ENCODE peak calls at places on chromosomes 1 and 21, in nine cellular contexts. A is pancreas; P is uterus; U is naive thymus-derived CD4-positive, alpha-beta T cell; H is right lobe of liver; J is ovary; I is A673; W is colonic mucosa; L is prostate gland. T is an unnamed sample. For H3K9me3, the result is how much of the 10 kb centered on the place peaks cover.

GRCh38 chr1:208531003-208531750 is 287.0 kb upstream of the PLXNA2 start:
- DNase-seq in A (no peak), P (no peak), U (no peak), H (no peak), J (no peak), I (no peak), W (no peak), L (no peak), T (no peak)

GRCh38 chr1:245060684-245061374 is 94.0 kb upstream of the KIF26B start:
- DNase-seq in A (peak), P (no peak), U (no peak), H (peak), J (no peak), I (no peak), W (peak), L (no peak), T (no peak)

GRCh38 chr21:29334717-29335428 is 36.2 kb downstream of the BACH1 start:
- DNase-seq in A (no peak), P (no peak), U (no peak), H (no peak), J (no peak), I (no peak), W (no peak), L (no peak), T (no peak)

GRCh38 chr1:220681220-220681847 is 8.8 kb upstream of the C1orf115 start:
- DNase-seq in A (no peak), P (no peak), U (no peak), H (no peak), J (no peak), I (no peak), W (no peak), L (no peak), T (no peak)

GRCh38 chr1:942411-942821 is 16.6 kb downstream of the NOC2L start:
- DNase-seq in A (no peak), P (no peak), U (no peak), H (no peak), J (peak), I (peak), W (no peak), L (no peak), T (no peak)

GRCh38 chr21:42432695-42433094 is 29.0 kb downstream of the UBASH3A start:
- DNase-seq in A (no peak), P (no peak), U (no peak), H (no peak), J (no peak), I (no peak), W (no peak), L (no peak), T (no peak)

GRCh38 chr1:193105821-193106177 is 585 bp upstream of the GLRX2 start:
- DNase-seq in A (no peak), P (no peak), U (no peak), H (no peak), J (no peak), I (no peak), W (no peak), L (no peak), T (no peak)

GRCh38 chr1:75625795-75626194 is 14.9 kb upstream of the SLC44A5 start:
- DNase-seq in A (no peak), P (no peak), U (no peak), H (no peak), J (no peak), I (peak), W (no peak), L (no peak), T (no peak)

GRCh38 chr1:44545961-44546360 is 128.3 kb downstream of the TMEM53 start:
- DNase-seq in A (no peak), P (no peak), U (no peak), H (no peak), J (no peak), I (no peak), W (no peak), L (no peak), T (no peak)

GRCh38 chr1:186536272-186536905 is 75.5 kb upstream of the PDC start:
- DNase-seq in A (no peak), P (no peak), U (no peak), H (no peak), J (no peak), I (peak), W (no peak), L (no peak), T (no peak)

GRCh38 chr1:95287825-95288224 is 53.8 kb downstream of the RWDD3 start:
- DNase-seq in A (no peak), P (no peak), U (no peak), H (no peak), J (no peak), I (no peak), W (no peak), L (no peak), T (no peak)

GRCh38 chr1:151325231-151325630 is 2.0 kb downstream of the PI4KB start:
- DNase-seq in A (no peak), P (no peak), U (no peak), H (no peak), J (no peak), I (no peak), W (no peak), L (no peak), T (no peak)

GRCh38 chr1:84077476-84078107 is 66.5 kb upstream of the PRKACB start:
- DNase-seq in A (peak), P (peak), U (peak), H (peak), J (peak), I (peak), W (peak), L (peak), T (peak)

GRCh38 chr1:203151362-203152157 is 24.0 kb downstream of the ADORA1 start:
- DNase-seq in A (no peak), P (no peak), U (no peak), H (no peak), J (no peak), I (no peak), W (no peak), L (no peak), T (no peak)

GRCh38 chr1:22285545-22286396 is 142.9 kb upstream of the WNT4 start:
- DNase-seq in A (no peak), P (no peak), U (no peak), H (no peak), J (peak), I (no peak), W (no peak), L (no peak), T (no peak)

GRCh38 chr1:116066868-116067563 is 44.2 kb upstream of the MAB21L3 start:
- DNase-seq in A (no peak), P (no peak), U (no peak), H (no peak), J (no peak), I (no peak), W (no peak), L (no peak), T (no peak)

GRCh38 chr21:43362306-43362927 is 64.5 kb downstream of the SIK1 start:
- DNase-seq in A (no peak), P (peak), U (peak), H (peak), J (peak), I (peak), W (peak), L (peak), T (peak)

GRCh38 chr1:8357329-8358101 is 39.6 kb downstream of the SLC45A1 start:
- DNase-seq in A (no peak), P (no peak), U (no peak), H (no peak), J (no peak), I (no peak), W (no peak), L (no peak), T (no peak)

GRCh38 chr1:7621334-7622219 is 149.5 kb upstream of the VAMP3 start:
- DNase-seq in A (no peak), P (no peak), U (no peak), H (peak), J (peak), I (no peak), W (no peak), L (no peak), T (no peak)

GRCh38 chr1:10217748-10218441 is 7.5 kb downstream of the KIF1B start:
- DNase-seq in A (no peak), P (no peak), U (no peak), H (no peak), J (no peak), I (no peak), W (no peak), L (no peak), T (no peak)

GRCh38 chr1:186236921-186237320 is 138.1 kb downstream of the TPR start:
- DNase-seq in A (no peak), P (no peak), U (no peak), H (no peak), J (no peak), I (peak), W (no peak), L (no peak), T (no peak)

GRCh38 chr1:1371741-1372711 is 3.0 kb downstream of the AURKAIP1 start:
- DNase-seq in A (peak), P (peak), U (peak), H (peak), J (peak), I (peak), W (peak), L (peak), T (peak)

GRCh38 chr21:43609501-43610340 is 49.6 kb downstream of the HSF2BP start:
- DNase-seq in A (peak), P (peak), U (no peak), H (peak), J (no peak), I (peak), W (peak), L (peak), T (no peak)

GRCh38 chr1:212987702-212988322 is 27.9 kb downstream of the ANGEL2 start:
- DNase-seq in A (no peak), P (no peak), U (no peak), H (no peak), J (no peak), I (no peak), W (no peak), L (no peak), T (no peak)

GRCh38 chr1:7842517-7842916 is 10.3 kb downstream of the UTS2 start:
- DNase-seq in A (no peak), P (no peak), U (no peak), H (no peak), J (no peak), I (no peak), W (no peak), L (no peak), T (no peak)

GRCh38 chr1:95084317-95085176 is 11.8 kb upstream of the ALG14 start:
- DNase-seq in A (no peak), P (peak), U (peak), H (no peak), J (no peak), I (peak), W (peak), L (no peak), T (no peak)

GRCh38 chr1:6329851-6330250 is 63.7 kb downstream of the ACOT7 start:
- DNase-seq in A (no peak), P (no peak), U (no peak), H (no peak), J (no peak), I (no peak), W (no peak), L (no peak), T (no peak)

GRCh38 chr1:83999316-83999819 is 436 bp upstream of the TTLL7 start:
- DNase-seq in A (peak), P (peak), U (peak), H (peak), J (peak), I (peak), W (peak), L (peak), T (no peak)

GRCh38 chr21:25561668-25562641 is 45.3 kb downstream of the MRPL39 start:
- DNase-seq in A (peak), P (peak), U (peak), H (peak), J (peak), I (no peak), W (peak), L (no peak), T (peak)

GRCh38 chr1:2271841-2272655 is 43.9 kb downstream of the SKI start:
- DNase-seq in A (no peak), P (no peak), U (no peak), H (peak), J (no peak), I (no peak), W (no peak), L (no peak), T (no peak)

GRCh38 chr1:36975642-36976041 is 58.7 kb downstream of the GRIK3 start:
- DNase-seq in A (no peak), P (no peak), U (no peak), H (no peak), J (no peak), I (no peak), W (no peak), L (no peak), T (no peak)

GRCh38 chr1:14653461-14653960 is 55.0 kb downstream of the KAZN start:
- DNase-seq in A (no peak), P (no peak), U (no peak), H (no peak), J (no peak), I (no peak), W (no peak), L (no peak), T (no peak)

GRCh38 chr1:35573198-35573775 is at the start of gene TFAP2E:
- DNase-seq in A (peak), P (no peak), U (no peak), H (no peak), J (no peak), I (peak), W (peak), L (peak), T (no peak)

GRCh38 chr1:226728448-226728847 is 10.6 kb downstream of the ITPKB start:
- DNase-seq in A (no peak), P (no peak), U (no peak), H (no peak), J (no peak), I (no peak), W (no peak), L (no peak), T (no peak)

GRCh38 chr21:14064296-14064645 is 146.5 kb downstream of the LIPI start:
- DNase-seq in A (no peak), P (no peak), U (no peak), H (no peak), J (no peak), I (no peak), W (no peak), L (no peak), T (no peak)

GRCh38 chr1:110697606-110698005 is 22.9 kb upstream of the KCNA3 start:
- DNase-seq in A (no peak), P (no peak), U (no peak), H (no peak), J (no peak), I (no peak), W (no peak), L (no peak), T (no peak)

GRCh38 chr1:228295981-228296380 is 88.1 kb downstream of the OBSCN start:
- DNase-seq in A (no peak), P (no peak), U (no peak), H (no peak), J (no peak), I (no peak), W (no peak), L (no peak), T (no peak)

GRCh38 chr1:228298471-228298870 is 90.6 kb downstream of the OBSCN start:
- DNase-seq in A (no peak), P (no peak), U (no peak), H (peak), J (no peak), I (no peak), W (no peak), L (no peak), T (no peak)

GRCh38 chr1:228299211-228299610 is 91.4 kb downstream of the OBSCN start:
- DNase-seq in A (no peak), P (no peak), U (no peak), H (no peak), J (no peak), I (no peak), W (no peak), L (no peak), T (no peak)

GRCh38 chr1:228297242-228297641 is 89.4 kb downstream of the OBSCN start:
- DNase-seq in A (no peak), P (no peak), U (no peak), H (no peak), J (no peak), I (no peak), W (no peak), L (no peak), T (no peak)

DNA sequence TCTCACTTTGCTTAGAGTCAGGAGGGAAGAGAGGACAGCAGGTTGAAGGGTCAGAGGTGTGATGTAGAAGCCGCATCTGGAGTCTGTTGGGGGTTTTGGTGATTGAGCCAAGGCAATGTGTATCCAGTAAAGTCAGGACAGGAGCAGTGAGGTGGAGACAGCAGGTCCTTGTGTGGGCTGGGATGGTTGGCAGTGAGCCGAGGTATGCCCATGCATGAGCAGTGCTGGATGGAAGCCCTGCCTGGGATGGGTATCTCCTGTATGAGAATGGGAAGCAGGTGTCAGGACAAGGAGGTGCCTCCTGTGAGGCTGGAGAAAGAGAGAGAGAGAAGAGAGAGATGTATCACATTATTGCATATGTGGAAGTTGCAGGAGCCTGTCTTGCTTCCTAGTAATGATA is 90.0 kb downstream of the OBSCN start:
- DNase-seq in A (no peak), P (no peak), U (no peak), H (no peak), J (no peak), I (no peak), W (no peak), L (no peak), T (no peak)
- H3K9me3 ChIP-seq in A (under half), P (under half), U (under half), H (under half), J (under half), I (under half), W (under half), L (under half), T (under half)

DNA sequence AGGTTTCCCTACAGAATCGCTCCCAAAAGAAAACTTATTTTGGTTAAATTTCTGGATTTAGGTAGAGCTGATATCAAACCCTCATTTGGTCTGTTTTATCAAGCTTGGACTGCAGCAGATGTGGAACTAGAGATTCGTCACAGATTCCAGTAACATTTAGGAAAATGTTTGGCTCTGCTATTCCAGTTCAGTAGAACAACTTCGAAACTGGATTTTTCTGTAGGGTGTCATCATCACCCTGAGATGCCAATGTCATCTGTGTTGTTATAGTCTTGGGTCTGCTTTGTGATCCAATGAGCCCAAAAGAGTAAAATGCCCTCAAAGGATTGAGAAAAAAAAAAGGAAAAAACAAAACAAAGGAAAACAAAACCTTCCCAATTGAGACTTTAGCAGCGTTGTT is 55.4 kb downstream of the LAMC2 start:
- DNase-seq in A (no peak), P (no peak), U (no peak), H (no peak), J (no peak), I (no peak), W (no peak), L (no peak), T (no peak)
- H3K9me3 ChIP-seq in A (under half), P (under half), U (under half), H (under half), J (under half), I (under half), W (under half), L (under half), T (under half)

GRCh38 chr1:246989901-246990300 is 18.0 kb downstream of the ZNF695 start:
- DNase-seq in A (no peak), P (no peak), U (no peak), H (no peak), J (no peak), I (no peak), W (no peak), L (no peak), T (no peak)
- H3K9me3 ChIP-seq in A (under half), P (under half), U (under half), H (under half), J (under half), I (half or more), W (under half), L (under half), T (under half)

GRCh38 chr1:158638905-158639304 is 33.8 kb downstream of the OR10Z1 start:
- DNase-seq in A (no peak), P (no peak), U (no peak), H (no peak), J (no peak), I (no peak), W (no peak), L (no peak), T (no peak)
- H3K9me3 ChIP-seq in A (under half), P (under half), U (under half), H (under half), J (under half), I (under half), W (under half), L (under half), T (under half)

DNA sequence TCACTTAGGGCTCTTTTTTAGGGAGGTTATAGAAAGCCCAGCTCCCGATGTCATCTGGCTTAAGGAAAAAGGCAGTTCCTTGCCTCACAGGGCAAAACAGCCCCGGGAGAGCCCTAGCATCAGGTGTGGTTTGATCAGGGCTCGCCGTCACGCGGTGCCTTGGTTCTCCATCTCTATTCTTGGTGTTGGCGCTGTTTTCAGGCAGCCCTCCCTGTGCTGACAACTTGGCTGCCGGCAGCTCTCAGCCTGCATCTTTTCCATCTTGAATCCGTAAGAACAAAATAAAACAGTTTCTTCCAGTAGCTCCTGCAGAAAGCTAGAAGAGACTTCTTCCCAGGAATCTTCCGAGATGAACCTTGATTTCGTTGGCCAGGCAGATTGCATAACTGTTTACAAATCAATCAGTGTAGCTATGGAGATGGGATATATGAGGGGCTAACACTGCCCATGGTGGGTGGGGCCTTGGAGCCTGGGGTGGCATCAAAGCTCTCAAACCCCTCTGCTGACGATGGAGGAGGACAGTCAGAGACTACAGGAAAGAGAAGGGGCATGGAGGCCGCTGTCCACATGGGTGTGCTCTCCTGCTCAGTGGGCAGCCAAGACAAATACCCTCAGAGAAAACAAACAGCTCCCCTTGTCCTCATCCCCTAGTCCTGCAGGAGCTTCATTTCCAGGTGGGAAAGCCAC is 370.7 kb upstream of the C1orf174 start:
- DNase-seq in A (no peak), P (no peak), U (no peak), H (no peak), J (no peak), I (no peak), W (no peak), L (no peak), T (no peak)
- H3K9me3 ChIP-seq in A (under half), P (under half), U (under half), H (under half), J (under half), I (under half), W (under half), L (under half), T (under half)

DNA sequence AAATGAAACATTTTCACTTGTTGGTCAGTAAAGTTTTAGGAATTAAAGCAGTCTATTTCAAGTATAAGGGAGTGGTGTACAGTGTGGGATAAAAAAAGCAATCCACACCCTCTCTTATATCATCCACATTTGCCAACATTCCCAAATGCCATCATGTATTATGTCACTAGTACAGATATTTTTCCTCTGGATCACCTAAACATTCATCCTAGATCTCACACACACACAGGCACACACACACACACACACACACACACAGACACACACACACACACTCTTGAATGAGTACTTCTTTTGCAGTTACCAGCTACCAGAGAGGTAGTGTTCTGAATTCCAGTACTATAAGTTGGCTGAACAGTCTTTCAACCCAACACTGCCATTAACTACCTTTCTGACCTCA is 1369.1 kb upstream of the ADGRL4 start:
- DNase-seq in A (no peak), P (no peak), U (no peak), H (no peak), J (no peak), I (no peak), W (no peak), L (no peak), T (no peak)
- H3K9me3 ChIP-seq in A (under half), P (under half), U (under half), H (under half), J (under half), I (under half), W (under half), L (under half), T (under half)

GRCh38 chr1:235790123-235790522 is 76.6 kb downstream of the LYST start:
- DNase-seq in A (no peak), P (no peak), U (no peak), H (no peak), J (no peak), I (no peak), W (no peak), L (no peak), T (no peak)
- H3K9me3 ChIP-seq in A (under half), P (under half), U (under half), H (under half), J (under half), I (under half), W (under half), L (under half), T (under half)

GRCh38 chr1:4781646-4782045 is 127.2 kb downstream of the AJAP1 start:
- DNase-seq in A (no peak), P (no peak), U (no peak), H (no peak), J (no peak), I (no peak), W (no peak), L (no peak), T (no peak)
- H3K9me3 ChIP-seq in A (under half), P (under half), U (under half), H (under half), J (under half), I (under half), W (under half), L (under half), T (under half)

T was measured in T-helper 17 cell.